ENCODE peak calls at places on chromosome 10, in ten cellular contexts. G is GM12878; N is DND-41; P is natural killer cell; W is T-cell; U is naive thymus-derived CD4-positive, alpha-beta T cell; Q is left lung; S is heart right ventricle; K is activated CD8-positive, alpha-beta T cell treated with anti-CD3 and anti-CD28 coated beads for 36 hours; R is memory B cell. A is an unnamed sample.
A peak's percentile ranks its signal among the peaks of the same experiment; 100 is the strongest.

GRCh38 chr10:103895458-103896186 is 22.4 kb downstream of the STN1 start:
- ATAC-seq in G (no peak), N (no peak), S (no peak), Q (no peak), R (no peak), U (no peak), P (no peak), K (peak; percentile 82), W (no peak), A (peak; percentile 70)

GRCh38 chr10:13891542-13892431 is 305.0 kb downstream of the PRPF18 start:
- ATAC-seq in Q (peak; percentile 45), W (peak; percentile 57), P (peak; percentile 79), K (peak; percentile 48), U (peak; percentile 51), R (peak; percentile 61), S (peak; percentile 71), N (no peak), G (no peak), A (peak; percentile 12)

GRCh38 chr10:103911021-103911459 is 6.9 kb downstream of the STN1 start:
- ATAC-seq in N (peak; percentile 67), G (peak; percentile 20), S (no peak), Q (peak; percentile 8), K (peak; percentile 52), R (peak; percentile 79), W (peak; percentile 80), U (peak; percentile 84), P (peak; percentile 45), A (peak; percentile 39)

GRCh38 chr10:99507265-99507664 is 25.5 kb upstream of the NKX2-3 start:
- ATAC-seq in W (no peak), S (no peak), U (no peak), Q (no peak), G (no peak), R (no peak), N (no peak), K (no peak), P (no peak), A (no peak)

GRCh38 chr10:42836771-42837468 is 54.3 kb downstream of the BMS1 start:
- ATAC-seq in S (peak; percentile 46), N (no peak), K (no peak), Q (peak; percentile 58), W (no peak), R (no peak), U (no peak), P (no peak), G (no peak), A (no peak)

GRCh38 chr10:72315611-72316385 is 38.9 kb downstream of the DNAJB12 start:
- ATAC-seq in Q (peak; percentile 37), P (no peak), W (no peak), N (no peak), R (no peak), G (no peak), S (peak; percentile 9), U (no peak), K (no peak), A (no peak)

GRCh38 chr10:58782876-58783859 is 270.5 kb downstream of the BICC1 start:
- ATAC-seq in N (no peak), K (no peak), W (no peak), R (no peak), G (no peak), S (peak; percentile 90), P (no peak), U (no peak), Q (peak; percentile 27), A (no peak)

GRCh38 chr10:11685787-11686218 is 56.4 kb upstream of the ECHDC3 start:
- ATAC-seq in G (peak; percentile 46), N (peak; percentile 59), W (peak; percentile 17), K (no peak), R (peak; percentile 41), P (no peak), Q (peak; percentile 45), U (peak; percentile 43), S (no peak), A (no peak)

GRCh38 chr10:129046074-129046681 is 420.9 kb upstream of the MGMT start:
- ATAC-seq in N (no peak), P (no peak), K (no peak), Q (peak; percentile 27), S (peak; percentile 64), G (no peak), W (no peak), R (no peak), U (no peak), A (no peak)

GRCh38 chr10:1475095-1475583 is 262.2 kb downstream of the ADARB2 start:
- ATAC-seq in R (no peak), U (no peak), W (no peak), G (peak; percentile 40), K (no peak), Q (no peak), S (no peak), N (no peak), P (no peak), A (no peak)

GRCh38 chr10:79068562-79069324 is at the start of gene ZMIZ1:
- ATAC-seq in R (peak; percentile 63), W (peak; percentile 69), G (peak; percentile 58), P (peak; percentile 74), N (peak; percentile 53), Q (peak; percentile 47), K (peak; percentile 65), U (peak; percentile 78), S (peak; percentile 57), A (peak; percentile 68)

GRCh38 chr10:14009315-14010082 is 321.2 kb downstream of the FRMD4A start:
- ATAC-seq in U (peak; percentile 93), R (peak; percentile 80), G (peak; percentile 75), S (peak; percentile 16), P (peak; percentile 88), W (peak; percentile 85), K (peak; percentile 88), N (peak; percentile 87), Q (peak; percentile 32), A (peak; percentile 82)

GRCh38 chr10:122173766-122174435 is 97.2 kb upstream of the BTBD16 start:
- ATAC-seq in K (no peak), S (no peak), Q (peak; percentile 9), N (no peak), R (no peak), U (no peak), W (no peak), P (no peak), G (no peak), A (no peak)

GRCh38 chr10:35058686-35059085 is 31.5 kb downstream of the CUL2 start:
- ATAC-seq in G (no peak), W (no peak), N (no peak), S (no peak), U (no peak), P (no peak), K (no peak), R (no peak), Q (no peak), A (no peak)

GRCh38 chr10:28624351-28624750 is 53.0 kb upstream of the BAMBI start:
- ATAC-seq in N (peak; percentile 12), K (no peak), W (peak; percentile 22), S (no peak), Q (no peak), R (peak; percentile 59), P (peak; percentile 15), G (peak; percentile 52), U (no peak), A (no peak)

GRCh38 chr10:28678687-28679457 is 1.6 kb downstream of the BAMBI start:
- ATAC-seq in U (no peak), G (no peak), K (no peak), S (no peak), P (no peak), Q (peak; percentile 3), N (no peak), W (no peak), R (no peak), A (no peak)

GRCh38 chr10:88113232-88113631 is 249.8 kb downstream of the PTEN start:
- ATAC-seq in N (peak; percentile 77), W (no peak), K (no peak), Q (no peak), R (peak; percentile 65), S (peak; percentile 34), P (no peak), G (peak; percentile 44), U (peak; percentile 16), A (no peak)

GRCh38 chr10:76303682-76304316 is 872.4 kb downstream of the LRMDA start:
- ATAC-seq in W (no peak), U (peak; percentile 54), P (no peak), Q (peak; percentile 96), S (peak; percentile 94), G (peak; percentile 95), R (no peak), K (no peak), N (peak; percentile 52), A (no peak)

GRCh38 chr10:30805061-30805460 is 175.5 kb upstream of the LYZL2 start:
- ATAC-seq in G (no peak), Q (peak; percentile 8), W (no peak), P (no peak), S (no peak), K (no peak), N (no peak), R (no peak), U (no peak), A (no peak)